ENCODE peak calls at places on chromosomes 12 and 14, in ten cellular contexts. P, W, E, R, N, J, Y, L, V and Z are unnamed samples. For H3K4me1, the result is how much of the 10 kb centered on the place peaks cover.

GRCh38 chr12:59600174-59600573 is 4.3 kb downstream of the SLC16A7 start:
- DNase-seq in P (no peak), W (no peak), E (no peak), R (no peak), N (no peak), J (no peak), Y (no peak), L (no peak), V (no peak), Z (no peak)

GRCh38 chr12:53696655-53697321 is 20.9 kb upstream of the ATP5MC2 start:
- DNase-seq in P (no peak), W (no peak), E (no peak), R (no peak), N (no peak), J (no peak), Y (no peak), L (no peak), V (no peak), Z (no peak)

GRCh38 chr12:67430708-67431335 is 161.7 kb downstream of the CAND1 start:
- DNase-seq in P (no peak), W (no peak), E (no peak), R (no peak), N (no peak), J (no peak), Y (no peak), L (no peak), V (peak), Z (no peak)

GRCh38 chr12:101782544-101782855 is 43.2 kb upstream of the SYCP3 start:
- DNase-seq in P (no peak), W (no peak), E (no peak), R (no peak), N (no peak), J (no peak), Y (no peak), L (no peak), V (no peak), Z (no peak)

GRCh38 chr12:25130741-25131188 is 64.2 kb downstream of the DNAI7 start:
- DNase-seq in P (peak), W (no peak), E (no peak), R (peak), N (no peak), J (no peak), Y (no peak), L (peak), V (no peak), Z (no peak)

GRCh38 chr12:66103011-66103913 is 27.3 kb downstream of the LLPH start:
- DNase-seq in P (peak), W (no peak), E (no peak), R (no peak), N (no peak), J (no peak), Y (no peak), L (no peak), V (no peak), Z (no peak)

GRCh38 chr14:76742961-76743360 is 18.3 kb upstream of the VASH1 start:
- DNase-seq in P (no peak), W (no peak), E (no peak), R (no peak), N (no peak), J (no peak), Y (no peak), L (no peak), V (no peak), Z (no peak)

GRCh38 chr14:68849416-68849815 is 56.5 kb upstream of the ZFP36L1 start:
- DNase-seq in P (no peak), W (peak), E (no peak), R (no peak), N (no peak), J (no peak), Y (no peak), L (no peak), V (no peak), Z (no peak)

GRCh38 chr12:100717733-100718067 is 76.9 kb upstream of the ANO4 start:
- DNase-seq in P (no peak), W (no peak), E (no peak), R (no peak), N (no peak), J (no peak), Y (no peak), L (no peak), V (no peak), Z (no peak)

GRCh38 chr12:75706786-75707605 is 195.6 kb upstream of the KRR1 start:
- DNase-seq in P (no peak), W (no peak), E (no peak), R (no peak), N (no peak), J (no peak), Y (no peak), L (peak), V (no peak), Z (no peak)

GRCh38 chr12:92065018-92065499 is 80.6 kb downstream of the BTG1 start:
- DNase-seq in P (no peak), W (no peak), E (no peak), R (peak), N (peak), J (peak), Y (peak), L (no peak), V (peak), Z (no peak)

GRCh38 chr12:62709321-62709720 is 225.6 kb downstream of the PPM1H start:
- DNase-seq in P (no peak), W (no peak), E (no peak), R (no peak), N (no peak), J (no peak), Y (no peak), L (no peak), V (no peak), Z (no peak)

GRCh38 chr12:108129017-108129812 is at the start of gene WSCD2:
- DNase-seq in P (peak), W (no peak), E (no peak), R (peak), N (peak), J (peak), Y (peak), L (no peak), V (peak), Z (no peak)

GRCh38 chr12:10194160-10194559 is 15.3 kb downstream of the TMEM52B start:
- DNase-seq in P (no peak), W (no peak), E (no peak), R (no peak), N (no peak), J (no peak), Y (no peak), L (no peak), V (no peak), Z (no peak)

GRCh38 chr12:10196210-10196609 is 16.5 kb upstream of the GABARAPL1 start:
- DNase-seq in P (no peak), W (no peak), E (no peak), R (no peak), N (no peak), J (no peak), Y (no peak), L (no peak), V (no peak), Z (no peak)

GRCh38 chr12:10189653-10190052 is 10.8 kb downstream of the TMEM52B start:
- DNase-seq in P (no peak), W (no peak), E (no peak), R (no peak), N (no peak), J (no peak), Y (peak), L (no peak), V (peak), Z (no peak)

GRCh38 chr12:10190558-10191388 is 11.9 kb downstream of the TMEM52B start:
- DNase-seq in P (peak), W (no peak), E (no peak), R (peak), N (peak), J (peak), Y (peak), L (peak), V (peak), Z (no peak)

GRCh38 chr12:10191865-10192264 is 13.0 kb downstream of the TMEM52B start:
- DNase-seq in P (no peak), W (no peak), E (no peak), R (no peak), N (no peak), J (no peak), Y (no peak), L (no peak), V (no peak), Z (no peak)
- TF ChIP-seq POLR2AphosphoS5 in P (no peak), W (peak), E (no peak), R (no peak), N (no peak), J (no peak), Y (no peak), L (no peak), V (no peak), Z (no peak)

GRCh38 chr12:902581-902980 is 46.9 kb downstream of the RAD52 start:
- DNase-seq in P (no peak), W (no peak), E (no peak), R (no peak), N (no peak), J (no peak), Y (no peak), L (no peak), V (no peak), Z (no peak)
- H3K27ac ChIP-seq in P (no peak), W (no peak), E (no peak), R (no peak), N (no peak), J (no peak), Y (no peak), L (no peak), V (no peak), Z (no peak)

GRCh38 chr14:105864116-105864515 is 337.7 kb downstream of the TMEM121 start:
- DNase-seq in P (no peak), W (no peak), E (no peak), R (no peak), N (no peak), J (no peak), Y (no peak), L (no peak), V (peak), Z (no peak)
- H3K4me1 ChIP-seq in P (under half), W (under half), E (under half), R (under half), N (under half), J (under half), Y (under half), L (under half), V (under half), Z (under half)

GRCh38 chr14:75539562-75540478 is 17.6 kb downstream of the BATF start:
- DNase-seq in P (no peak), W (no peak), E (no peak), R (no peak), N (no peak), J (no peak), Y (no peak), L (no peak), V (no peak), Z (no peak)
- TF ChIP-seq POLR2AphosphoS5 in P (no peak), W (no peak), E (no peak), R (no peak), N (no peak), J (no peak), Y (no peak), L (no peak), V (no peak), Z (no peak)

GRCh38 chr12:85279449-85280137 is 427 bp upstream of the ALX1 start:
- DNase-seq in P (no peak), W (no peak), E (peak), R (no peak), N (no peak), J (no peak), Y (no peak), L (peak), V (peak), Z (no peak)
- H3K27ac ChIP-seq in P (no peak), W (no peak), E (no peak), R (no peak), N (no peak), J (no peak), Y (no peak), L (peak), V (no peak), Z (no peak)

DNA sequence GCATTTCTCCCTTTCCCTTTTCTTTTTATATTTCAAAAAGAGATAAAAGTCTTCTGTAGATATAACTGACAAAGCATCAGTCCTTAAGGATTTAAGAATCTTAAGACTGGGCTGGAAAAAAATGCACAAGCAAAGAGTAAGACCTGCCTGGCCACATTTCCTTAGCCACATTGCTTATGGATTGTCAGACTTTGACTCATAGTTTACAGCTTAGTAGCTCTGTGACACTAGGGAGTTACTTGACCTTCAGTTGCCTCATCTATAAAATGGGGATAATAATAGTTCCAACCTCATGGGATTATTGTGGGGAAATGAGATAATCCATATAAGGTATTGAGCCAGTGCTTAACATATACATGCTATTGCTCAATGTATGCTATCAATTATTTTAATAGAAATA is 66.4 kb upstream of the STK38L start:
- DNase-seq in P (no peak), W (no peak), E (no peak), R (no peak), N (no peak), J (no peak), Y (no peak), L (peak), V (no peak), Z (no peak)
- H3K4me1 ChIP-seq in P (under half), W (under half), E (under half), R (under half), N (under half), J (under half), Y (under half), L (under half), V (under half), Z (under half)